ENCODE peak calls at places on chromosomes 11 and 22, in six cellular contexts. One of them, this sample, is unnamed.

GRCh38 chr22:42990131-42990838 is 24.7 kb downstream of the PACSIN2 start:
- DNase-seq in pulmonary artery endothelial cell: peak; percentile 56
- DNase-seq in epithelial cell of esophagus: peak; percentile 96
- DNase-seq in HTR-8/SVneo: peak; percentile 74
- DNase-seq in NCI-H1092: no peak
- DNase-seq in fibroblast of the conjunctiva: peak; percentile 85
- DNase-seq in this sample: peak; percentile 62

GRCh38 chr22:35842954-35843353 is 125.3 kb downstream of the APOL5 start:
- DNase-seq in pulmonary artery endothelial cell: no peak
- DNase-seq in epithelial cell of esophagus: peak; percentile 46
- DNase-seq in HTR-8/SVneo: peak; percentile 38
- DNase-seq in NCI-H1092: peak; percentile 22
- DNase-seq in fibroblast of the conjunctiva: no peak
- DNase-seq in this sample: no peak

GRCh38 chr11:113174862-113175261 is 139.5 kb upstream of the TTC12 start:
- DNase-seq in pulmonary artery endothelial cell: no peak
- DNase-seq in epithelial cell of esophagus: no peak
- DNase-seq in HTR-8/SVneo: no peak
- DNase-seq in NCI-H1092: no peak
- DNase-seq in fibroblast of the conjunctiva: no peak
- DNase-seq in this sample: no peak

GRCh38 chr11:103035656-103036434 is 56.1 kb downstream of the DCUN1D5 start:
- DNase-seq in pulmonary artery endothelial cell: peak; percentile 78
- DNase-seq in epithelial cell of esophagus: peak; percentile 77
- DNase-seq in HTR-8/SVneo: peak; percentile 58
- DNase-seq in NCI-H1092: no peak
- DNase-seq in fibroblast of the conjunctiva: peak; percentile 80
- DNase-seq in this sample: no peak

GRCh38 chr11:252666-253065 is 15.9 kb downstream of the PSMD13 start:
- DNase-seq in pulmonary artery endothelial cell: no peak
- DNase-seq in epithelial cell of esophagus: no peak
- DNase-seq in HTR-8/SVneo: no peak
- DNase-seq in NCI-H1092: no peak
- DNase-seq in fibroblast of the conjunctiva: no peak
- DNase-seq in this sample: no peak

GRCh38 chr22:37123649-37124048 is 14.1 kb upstream of the TMPRSS6 start:
- DNase-seq in pulmonary artery endothelial cell: no peak
- DNase-seq in epithelial cell of esophagus: no peak
- DNase-seq in HTR-8/SVneo: no peak
- DNase-seq in NCI-H1092: no peak
- DNase-seq in fibroblast of the conjunctiva: no peak
- DNase-seq in this sample: no peak

GRCh38 chr11:72026029-72026428 is 27.3 kb downstream of the IL18BP start:
- DNase-seq in pulmonary artery endothelial cell: no peak
- DNase-seq in epithelial cell of esophagus: no peak
- DNase-seq in HTR-8/SVneo: no peak
- DNase-seq in NCI-H1092: no peak
- DNase-seq in fibroblast of the conjunctiva: no peak
- DNase-seq in this sample: no peak

GRCh38 chr11:103808246-103808645 is 228.2 kb upstream of the DDI1 start:
- DNase-seq in pulmonary artery endothelial cell: no peak
- DNase-seq in epithelial cell of esophagus: no peak
- DNase-seq in HTR-8/SVneo: no peak
- DNase-seq in NCI-H1092: no peak
- DNase-seq in fibroblast of the conjunctiva: no peak
- DNase-seq in this sample: no peak

GRCh38 chr11:27914080-27914479 is 193.9 kb downstream of the KIF18A start:
- DNase-seq in pulmonary artery endothelial cell: no peak
- DNase-seq in epithelial cell of esophagus: peak; percentile 30
- DNase-seq in HTR-8/SVneo: no peak
- DNase-seq in NCI-H1092: no peak
- DNase-seq in fibroblast of the conjunctiva: no peak
- DNase-seq in this sample: no peak

GRCh38 chr22:44709881-44710400 is 7.9 kb downstream of the PRR5 start:
- DNase-seq in pulmonary artery endothelial cell: no peak
- DNase-seq in epithelial cell of esophagus: no peak
- DNase-seq in HTR-8/SVneo: no peak
- DNase-seq in NCI-H1092: no peak
- DNase-seq in fibroblast of the conjunctiva: no peak
- DNase-seq in this sample: no peak

GRCh38 chr22:39514373-39514973 is 5.9 kb upstream of the ATF4 start:
- DNase-seq in pulmonary artery endothelial cell: no peak
- DNase-seq in epithelial cell of esophagus: peak; percentile 52
- DNase-seq in HTR-8/SVneo: no peak
- DNase-seq in NCI-H1092: no peak
- DNase-seq in fibroblast of the conjunctiva: no peak
- DNase-seq in this sample: no peak

GRCh38 chr22:30087611-30088010 is 7.3 kb downstream of the HORMAD2 start:
- DNase-seq in pulmonary artery endothelial cell: no peak
- DNase-seq in epithelial cell of esophagus: peak; percentile 34
- DNase-seq in HTR-8/SVneo: no peak
- DNase-seq in NCI-H1092: no peak
- DNase-seq in fibroblast of the conjunctiva: no peak
- DNase-seq in this sample: peak; percentile 54

GRCh38 chr11:77066229-77067023 is at the start of gene CAPN5:
- DNase-seq in pulmonary artery endothelial cell: peak; percentile 70
- DNase-seq in epithelial cell of esophagus: peak; percentile 87
- DNase-seq in HTR-8/SVneo: peak; percentile 96
- DNase-seq in NCI-H1092: peak; percentile 90
- DNase-seq in fibroblast of the conjunctiva: peak; percentile 91
- DNase-seq in this sample: no peak

GRCh38 chr22:41478891-41479521 is 10.1 kb downstream of the ACO2 start:
- DNase-seq in pulmonary artery endothelial cell: no peak
- DNase-seq in epithelial cell of esophagus: peak; percentile 13
- DNase-seq in HTR-8/SVneo: no peak
- DNase-seq in NCI-H1092: no peak
- DNase-seq in fibroblast of the conjunctiva: peak; percentile 83
- DNase-seq in this sample: no peak

GRCh38 chr11:10701982-10702381 is 8.4 kb upstream of the IRAG1 start:
- DNase-seq in pulmonary artery endothelial cell: no peak
- DNase-seq in epithelial cell of esophagus: peak; percentile 13
- DNase-seq in HTR-8/SVneo: no peak
- DNase-seq in NCI-H1092: no peak
- DNase-seq in fibroblast of the conjunctiva: no peak
- DNase-seq in this sample: no peak

GRCh38 chr11:128552783-128553661 is 34.3 kb downstream of the ETS1 start:
- DNase-seq in pulmonary artery endothelial cell: no peak
- DNase-seq in epithelial cell of esophagus: peak; percentile 96
- DNase-seq in HTR-8/SVneo: no peak
- DNase-seq in NCI-H1092: no peak
- DNase-seq in fibroblast of the conjunctiva: no peak
- DNase-seq in this sample: peak; percentile 88

GRCh38 chr11:24478718-24479117 is 18.1 kb upstream of the LUZP2 start:
- DNase-seq in pulmonary artery endothelial cell: no peak
- DNase-seq in epithelial cell of esophagus: peak; percentile 22
- DNase-seq in HTR-8/SVneo: no peak
- DNase-seq in NCI-H1092: no peak
- DNase-seq in fibroblast of the conjunctiva: no peak
- DNase-seq in this sample: no peak

GRCh38 chr11:11318961-11319360 is 34.1 kb downstream of the CSNK2A3 start:
- DNase-seq in pulmonary artery endothelial cell: no peak
- DNase-seq in epithelial cell of esophagus: no peak
- DNase-seq in HTR-8/SVneo: no peak
- DNase-seq in NCI-H1092: no peak
- DNase-seq in fibroblast of the conjunctiva: no peak
- DNase-seq in this sample: no peak

GRCh38 chr11:8760896-8761295 is 78.3 kb downstream of the RPL27A start:
- DNase-seq in pulmonary artery endothelial cell: no peak
- DNase-seq in epithelial cell of esophagus: no peak
- DNase-seq in HTR-8/SVneo: no peak
- DNase-seq in NCI-H1092: no peak
- DNase-seq in fibroblast of the conjunctiva: no peak
- DNase-seq in this sample: no peak

GRCh38 chr22:50436134-50436830 is 38.6 kb downstream of the SBF1 start:
- DNase-seq in pulmonary artery endothelial cell: no peak
- DNase-seq in epithelial cell of esophagus: no peak
- DNase-seq in HTR-8/SVneo: no peak
- DNase-seq in NCI-H1092: no peak
- DNase-seq in fibroblast of the conjunctiva: no peak
- DNase-seq in this sample: no peak

This sample was measured in epithelial cell of proximal tubule.